ENCODE peak calls at places on chromosomes 4 and X, in five cellular contexts. One of them, this sample, is unnamed.

GRCh38 chr4:77209936-77210335 is 52.9 kb downstream of the CCNG2 start:
- DNase-seq in NCI-H1436: no peak
- DNase-seq in astrocyte of the spinal cord: no peak
- DNase-seq in cerebellar cortex: no peak
- DNase-seq in NCI-H1694 treated with DMSO at 0.1 percent for 48 hours: no peak
- DNase-seq in this sample: no peak

GRCh38 chrX:38799995-38800394 is 1.3 kb upstream of the MID1IP1 start:
- DNase-seq in NCI-H1436: no peak
- DNase-seq in astrocyte of the spinal cord: no peak
- DNase-seq in cerebellar cortex: no peak
- DNase-seq in NCI-H1694 treated with DMSO at 0.1 percent for 48 hours: no peak
- DNase-seq in this sample: no peak

GRCh38 chrX:98338544-98338943 is 1454.8 kb downstream of the RPA4 start:
- DNase-seq in NCI-H1436: no peak
- DNase-seq in astrocyte of the spinal cord: no peak
- DNase-seq in cerebellar cortex: no peak
- DNase-seq in NCI-H1694 treated with DMSO at 0.1 percent for 48 hours: no peak
- DNase-seq in this sample: no peak

GRCh38 chrX:136711147-136711546 is 63.2 kb downstream of the CD40LG start:
- DNase-seq in NCI-H1436: no peak
- DNase-seq in astrocyte of the spinal cord: peak; percentile 53
- DNase-seq in cerebellar cortex: peak; percentile 7
- DNase-seq in NCI-H1694 treated with DMSO at 0.1 percent for 48 hours: no peak
- DNase-seq in this sample: no peak

GRCh38 chr4:56296449-56296990 is 90.8 kb downstream of the AASDH start:
- DNase-seq in NCI-H1436: no peak
- DNase-seq in astrocyte of the spinal cord: no peak
- DNase-seq in cerebellar cortex: no peak
- DNase-seq in NCI-H1694 treated with DMSO at 0.1 percent for 48 hours: no peak
- DNase-seq in this sample: no peak

GRCh38 chr4:151291485-151291884 is 14.5 kb downstream of the PRSS48 start:
- DNase-seq in NCI-H1436: no peak
- DNase-seq in astrocyte of the spinal cord: no peak
- DNase-seq in cerebellar cortex: no peak
- DNase-seq in NCI-H1694 treated with DMSO at 0.1 percent for 48 hours: no peak
- DNase-seq in this sample: no peak

GRCh38 chrX:65985211-65985610 is 54.7 kb downstream of the VSIG4 start:
- DNase-seq in NCI-H1436: no peak
- DNase-seq in astrocyte of the spinal cord: no peak
- DNase-seq in cerebellar cortex: no peak
- DNase-seq in NCI-H1694 treated with DMSO at 0.1 percent for 48 hours: no peak
- DNase-seq in this sample: no peak

GRCh38 chr4:182806259-182807252 is 110.6 kb downstream of the DCTD start:
- DNase-seq in NCI-H1436: peak; percentile 53
- DNase-seq in astrocyte of the spinal cord: peak; percentile 73
- DNase-seq in cerebellar cortex: peak; percentile 36
- DNase-seq in NCI-H1694 treated with DMSO at 0.1 percent for 48 hours: peak; percentile 12
- DNase-seq in this sample: peak; percentile 76

GRCh38 chrX:141405878-141406492 is 163.7 kb upstream of the SPANXC start:
- DNase-seq in NCI-H1436: no peak
- DNase-seq in astrocyte of the spinal cord: peak; percentile 78
- DNase-seq in cerebellar cortex: no peak
- DNase-seq in NCI-H1694 treated with DMSO at 0.1 percent for 48 hours: no peak
- DNase-seq in this sample: no peak

GRCh38 chrX:44071847-44072545 is 98.8 kb upstream of the NDP start:
- DNase-seq in NCI-H1436: no peak
- DNase-seq in astrocyte of the spinal cord: peak; percentile 29
- DNase-seq in cerebellar cortex: no peak
- DNase-seq in NCI-H1694 treated with DMSO at 0.1 percent for 48 hours: no peak
- DNase-seq in this sample: no peak

GRCh38 chr4:127685292-127685691 is 44.9 kb upstream of the SLC25A31 start:
- DNase-seq in NCI-H1436: no peak
- DNase-seq in astrocyte of the spinal cord: peak; percentile 23
- DNase-seq in cerebellar cortex: no peak
- DNase-seq in NCI-H1694 treated with DMSO at 0.1 percent for 48 hours: no peak
- DNase-seq in this sample: no peak

This sample was measured in right atrium auricular region.